ENCODE peak calls at places on chromosomes 16 and 17, in five cellular contexts. S, H, Z, G and Y are unnamed samples.

GRCh38 chr16:65702707-65703402 is 581.0 kb upstream of the CDH11 start:
- DNase-seq in G (no peak), H (peak), Z (peak), S (peak), Y (no peak)

GRCh38 chr16:11251525-11252481 is 4.2 kb downstream of the SOCS1 start:
- DNase-seq in Z (no peak), H (no peak), G (peak), S (peak), Y (no peak)

GRCh38 chr16:46690281-46691178 is 1.1 kb downstream of the ORC6 start:
- DNase-seq in G (no peak), H (peak), S (peak), Z (no peak), Y (no peak)

GRCh38 chr16:67068212-67068753 is 39.3 kb downstream of the CBFB start:
- DNase-seq in Z (no peak), S (peak), H (no peak), G (no peak), Y (no peak)

GRCh38 chr17:68295086-68295485 is 3.8 kb downstream of the ARSG start:
- DNase-seq in H (no peak), G (no peak), S (no peak), Z (no peak), Y (no peak)

GRCh38 chr17:29363716-29364115 is 26.4 kb upstream of the TAOK1 start:
- DNase-seq in G (no peak), S (peak), Z (no peak), H (no peak), Y (no peak)

GRCh38 chr17:43094129-43094834 is 30.9 kb downstream of the BRCA1 start:
- DNase-seq in G (no peak), S (peak), Z (peak), H (no peak), Y (no peak)

GRCh38 chr16:5015351-5015750 is 18.4 kb downstream of the NAGPA start:
- DNase-seq in S (no peak), H (peak), G (no peak), Z (no peak), Y (no peak)

GRCh38 chr17:13513039-13513405 is 88.7 kb downstream of the HS3ST3A1 start:
- DNase-seq in S (peak), G (peak), Z (no peak), H (no peak), Y (no peak)

GRCh38 chr16:166375-167116 is 768 bp downstream of the HBM start:
- DNase-seq in H (no peak), Z (no peak), S (no peak), G (no peak), Y (no peak)

GRCh38 chr16:58022601-58023371 is 2.8 kb upstream of the MMP15 start:
- DNase-seq in G (peak), Z (no peak), H (peak), S (peak), Y (no peak)

GRCh38 chr16:86626284-86626683 is 47.9 kb downstream of the FOXL1 start:
- DNase-seq in Z (no peak), G (no peak), H (no peak), S (no peak), Y (no peak)

GRCh38 chr17:16419074-16419928 is 3.9 kb downstream of the TRPV2 start:
- DNase-seq in S (peak), G (peak), H (peak), Z (no peak), Y (no peak)

GRCh38 chr16:29107299-29107698 is 122.4 kb downstream of the LAT start:
- DNase-seq in S (no peak), H (peak), G (no peak), Z (no peak), Y (peak)

GRCh38 chr16:81861915-81862314 is 82.8 kb downstream of the PLCG2 start:
- DNase-seq in S (no peak), G (peak), H (no peak), Z (no peak), Y (no peak)

GRCh38 chr17:75346906-75347305 is 57.7 kb upstream of the SLC25A19 start:
- DNase-seq in S (peak), Z (no peak), H (peak), G (peak), Y (peak)

GRCh38 chr17:60631119-60631518 is 31.1 kb downstream of the PPM1D start:
- DNase-seq in S (peak), H (no peak), G (peak), Z (no peak), Y (no peak)

GRCh38 chr17:35877345-35878029 is 2.7 kb downstream of the CCL5 start:
- DNase-seq in G (no peak), Z (no peak), S (no peak), H (no peak), Y (no peak)

GRCh38 chr17:40522250-40522960 is 21.0 kb upstream of the TNS4 start:
- DNase-seq in Z (no peak), H (no peak), S (peak), G (no peak), Y (no peak)

GRCh38 chr17:60743812-60744211 is 66.2 kb downstream of the BCAS3 start:
- DNase-seq in G (no peak), H (peak), S (no peak), Z (no peak), Y (no peak)

GRCh38 chr17:28908640-28909098 is 5.8 kb upstream of the DHRS13 start:
- DNase-seq in H (no peak), S (peak), Z (no peak), G (no peak), Y (no peak)

GRCh38 chr17:13140750-13141149 is 122.9 kb upstream of the ELAC2 start:
- DNase-seq in Z (no peak), S (no peak), H (peak), G (peak), Y (peak)